ENCODE peak calls at places on chromosomes 3 and 15, in six cellular contexts. I is astrocyte of the spinal cord; F is AG04450; C is heart right ventricle; L is CD8-positive, alpha-beta T cell; Z is left ventricle myocardium inferior. B is an unnamed sample.

GRCh38 chr15:99986297-99987118 is 253.3 kb upstream of the LYSMD4 start:
- DNase-seq in I (no peak), F (no peak), C (no peak), L (no peak), Z (no peak), B (no peak)

GRCh38 chr3:187290561-187290960 is 976 bp downstream of the MASP1 start:
- DNase-seq in I (no peak), F (no peak), C (no peak), L (no peak), Z (no peak), B (no peak)

GRCh38 chr15:68183886-68184285 is 21.2 kb downstream of the CALML4 start:
- DNase-seq in I (no peak), F (no peak), C (no peak), L (no peak), Z (no peak), B (no peak)

GRCh38 chr3:63872135-63872924 is 8.7 kb downstream of the ATXN7 start:
- DNase-seq in I (peak), F (peak), C (no peak), L (no peak), Z (no peak), B (no peak)

GRCh38 chr3:105798381-105798934 is 70.4 kb downstream of the CBLB start:
- DNase-seq in I (no peak), F (no peak), C (no peak), L (no peak), Z (no peak), B (no peak)

GRCh38 chr15:92886815-92887214 is 13.3 kb upstream of the CHD2 start:
- DNase-seq in I (no peak), F (no peak), C (no peak), L (no peak), Z (no peak), B (no peak)

GRCh38 chr3:142777927-142778326 is 54.1 kb downstream of the TRPC1 start:
- DNase-seq in I (no peak), F (no peak), C (no peak), L (no peak), Z (no peak), B (no peak)

GRCh38 chr3:122620399-122620798 is 42.9 kb downstream of the PARP15 start:
- DNase-seq in I (no peak), F (no peak), C (no peak), L (no peak), Z (no peak), B (no peak)

GRCh38 chr3:67381667-67382272 is 272.6 kb downstream of the SUCLG2 start:
- DNase-seq in I (peak), F (no peak), C (no peak), L (no peak), Z (no peak), B (peak)
- TF ChIP-seq CTCF in I (peak), F (peak), C (peak), L (peak), Z (peak), B (peak)

DNA sequence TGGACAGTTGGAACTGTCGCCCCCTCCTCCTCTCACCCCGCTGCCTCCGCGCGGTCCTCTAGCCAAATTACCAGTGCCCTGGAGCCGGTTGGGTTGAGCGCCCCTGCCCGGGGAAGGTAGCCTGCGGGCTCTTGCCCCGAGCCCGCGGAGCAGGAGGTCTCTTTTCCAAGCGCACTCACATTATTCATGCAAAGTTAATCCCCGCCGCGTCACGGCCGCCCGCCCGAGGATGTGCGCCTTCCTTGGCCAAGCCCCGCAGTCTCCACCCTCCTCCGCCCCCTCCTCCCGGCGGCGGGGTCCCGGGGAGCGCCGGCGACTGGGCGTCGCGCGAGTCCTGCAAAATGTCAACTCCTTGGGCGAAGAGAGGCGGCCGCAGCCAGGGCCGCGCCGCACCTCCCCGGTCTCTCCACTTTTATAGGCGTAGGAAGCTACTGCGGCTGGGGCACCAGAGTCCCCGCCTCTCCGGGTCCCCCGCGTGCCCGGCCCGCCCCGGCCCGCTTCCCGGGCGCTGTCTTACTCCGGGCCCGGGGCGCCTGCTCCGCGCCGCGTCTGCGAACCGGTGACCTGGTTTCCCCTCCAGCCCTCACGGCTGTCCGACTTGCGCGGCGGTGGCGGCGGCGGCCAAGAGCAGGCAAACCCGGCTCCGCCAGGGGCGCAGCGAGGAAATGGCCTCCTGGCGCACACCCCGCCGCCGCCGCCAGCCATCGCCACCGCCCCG is at the start of gene THRB:
- DNase-seq in I (peak), F (no peak), C (peak), L (no peak), Z (peak), B (peak)
- TF ChIP-seq CTCF in I (peak), F (no peak), C (peak), L (no peak), Z (peak), B (no peak)

GRCh38 chr3:194472290-194472920 is 14.4 kb downstream of the ATP13A3 start:
- DNase-seq in I (peak), F (peak), C (no peak), L (no peak), Z (no peak), B (no peak)

GRCh38 chr3:194475138-194475932 is 11.5 kb downstream of the ATP13A3 start:
- DNase-seq in I (no peak), F (no peak), C (no peak), L (no peak), Z (no peak), B (no peak)

GRCh38 chr3:194475978-194476377 is 10.8 kb downstream of the ATP13A3 start:
- DNase-seq in I (no peak), F (no peak), C (no peak), L (no peak), Z (no peak), B (no peak)

GRCh38 chr3:194476784-194477183 is 10.0 kb downstream of the ATP13A3 start:
- DNase-seq in I (no peak), F (no peak), C (peak), L (no peak), Z (peak), B (no peak)

GRCh38 chr3:194474675-194475074 is 12.1 kb downstream of the ATP13A3 start:
- DNase-seq in I (no peak), F (no peak), C (no peak), L (no peak), Z (no peak), B (no peak)
- TF ChIP-seq CTCF in I (no peak), F (no peak), C (no peak), L (no peak), Z (no peak), B (no peak)

GRCh38 chr3:12458901-12459300 is 25.4 kb upstream of the TSEN2 start:
- DNase-seq in I (no peak), F (no peak), C (no peak), L (no peak), Z (no peak), B (no peak)
- TF ChIP-seq CTCF in I (no peak), F (no peak), C (no peak), L (no peak), Z (no peak), B (no peak)

DNA sequence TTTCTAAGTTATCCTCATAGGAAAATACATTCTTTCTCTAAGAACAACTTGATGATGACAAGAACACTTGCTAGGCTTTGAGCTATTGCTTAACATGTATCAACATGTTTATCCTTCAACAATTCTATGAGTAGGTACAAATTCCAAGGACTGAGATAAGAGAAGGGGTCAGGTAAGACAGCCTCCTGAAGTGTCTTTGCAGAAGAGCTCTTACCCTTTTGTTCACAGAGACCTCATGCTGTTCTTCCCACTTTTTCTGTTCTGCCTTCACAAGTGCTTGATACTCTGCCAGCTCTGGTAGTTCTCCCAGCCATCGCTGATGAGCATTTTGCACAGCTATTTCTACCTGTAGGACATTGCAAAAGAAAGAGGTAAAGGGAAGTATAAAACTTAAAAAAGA is 50.9 kb downstream of the CEP152 start:
- DNase-seq in I (no peak), F (no peak), C (no peak), L (no peak), Z (no peak), B (no peak)
- TF ChIP-seq CTCF in I (no peak), F (no peak), C (no peak), L (no peak), Z (no peak), B (no peak)